ENCODE peak calls at places on chromosomes 11 and 22, in five cellular contexts. L, A, M, J and Z are unnamed samples.

GRCh38 chr22:49811014-49811791 is 16.5 kb downstream of the BRD1 start:
- DNase-seq in L (no peak), A (no peak), M (no peak), J (no peak), Z (no peak)

GRCh38 chr22:22523494-22523893 is 3.4 kb upstream of the ZNF280A start:
- DNase-seq in L (no peak), A (no peak), M (no peak), J (no peak), Z (peak; percentile 23)

GRCh38 chr11:11582261-11582701 is 39.5 kb downstream of the GALNT18 start:
- DNase-seq in L (no peak), A (no peak), M (no peak), J (no peak), Z (peak; percentile 36)

GRCh38 chr22:20237480-20238440 is 30.4 kb downstream of the RTN4R start:
- DNase-seq in L (no peak), A (no peak), M (no peak), J (no peak), Z (no peak)

GRCh38 chr11:19201737-19202605 is at the start of gene CSRP3:
- DNase-seq in L (no peak), A (peak; percentile 71), M (no peak), J (no peak), Z (no peak)

GRCh38 chr22:30079952-30080533 is at the start of gene HORMAD2:
- DNase-seq in L (peak; percentile 87), A (no peak), M (no peak), J (no peak), Z (no peak)

GRCh38 chr11:28529540-28530410 is 421.6 kb downstream of the METTL15 start:
- DNase-seq in L (no peak), A (no peak), M (no peak), J (no peak), Z (no peak)

GRCh38 chr22:42461511-42461910 is 29.3 kb upstream of the NFAM1 start:
- DNase-seq in L (no peak), A (no peak), M (no peak), J (no peak), Z (no peak)

GRCh38 chr11:92852203-92852602 is 117.2 kb upstream of the MTNR1B start:
- DNase-seq in L (no peak), A (no peak), M (no peak), J (no peak), Z (no peak)

GRCh38 chr11:78414321-78415051 is 3.1 kb downstream of the GAB2 start:
- DNase-seq in L (no peak), A (no peak), M (no peak), J (no peak), Z (no peak)

GRCh38 chr11:23471878-23472277 is 611.6 kb upstream of the CCDC179 start:
- DNase-seq in L (no peak), A (no peak), M (no peak), J (no peak), Z (no peak)

GRCh38 chr11:26584818-26585217 is 12.8 kb upstream of the MUC15 start:
- DNase-seq in L (no peak), A (no peak), M (no peak), J (no peak), Z (no peak)

GRCh38 chr11:111063711-111064110 is 181.8 kb upstream of the POU2AF2 start:
- DNase-seq in L (no peak), A (no peak), M (no peak), J (no peak), Z (no peak)

GRCh38 chr11:67404515-67405195 is 772 bp downstream of the TBC1D10C start:
- DNase-seq in L (no peak), A (no peak), M (no peak), J (no peak), Z (no peak)

GRCh38 chr22:24153353-24153752 is 27.9 kb upstream of the SUSD2 start:
- DNase-seq in L (no peak), A (no peak), M (no peak), J (no peak), Z (no peak)

GRCh38 chr22:38108561-38109319 is 1.7 kb downstream of the BAIAP2L2 start:
- DNase-seq in L (no peak), A (no peak), M (no peak), J (no peak), Z (no peak)
- TF ChIP-seq POLR2A in L (no peak), A (no peak), M (no peak), J (no peak), Z (no peak)

GRCh38 chr11:2398664-2399355 is 1.7 kb upstream of the TSSC4 start:
- DNase-seq in L (no peak), A (no peak), M (no peak), J (no peak), Z (no peak)
- TF ChIP-seq POLR2A in L (no peak), A (no peak), M (no peak), J (no peak), Z (no peak)

GRCh38 chr11:117231637-117232021 is 244 bp downstream of the PCSK7 start:
- DNase-seq in L (no peak), A (no peak), M (no peak), J (no peak), Z (no peak)

GRCh38 chr11:117229411-117229810 is 2.5 kb downstream of the PCSK7 start:
- DNase-seq in L (no peak), A (no peak), M (no peak), J (no peak), Z (no peak)

GRCh38 chr11:117230981-117231636 is 764 bp downstream of the PCSK7 start:
- DNase-seq in L (no peak), A (no peak), M (no peak), J (no peak), Z (no peak)

GRCh38 chr11:117229931-117230285 is 2.0 kb downstream of the PCSK7 start:
- DNase-seq in L (no peak), A (no peak), M (no peak), J (no peak), Z (peak; percentile 60)

GRCh38 chr11:117230286-117230961 is 1.4 kb downstream of the PCSK7 start:
- DNase-seq in L (no peak), A (no peak), M (no peak), J (peak; percentile 44), Z (no peak)
- TF ChIP-seq POLR2A in L (no peak), A (no peak), M (no peak), J (peak; percentile 24), Z (no peak)

GRCh38 chr11:35111171-35112055 is 27.6 kb upstream of the CD44 start:
- DNase-seq in L (no peak), A (no peak), M (peak; percentile 57), J (no peak), Z (no peak)
- TF ChIP-seq POLR2A in L (no peak), A (no peak), M (no peak), J (no peak), Z (no peak)

GRCh38 chr11:71483689-71484088 is 30.7 kb downstream of the NADSYN1 start:
- DNase-seq in L (no peak), A (no peak), M (no peak), J (no peak), Z (no peak)

GRCh38 chr11:71485063-71485399 is 32.0 kb downstream of the NADSYN1 start:
- DNase-seq in L (no peak), A (no peak), M (no peak), J (no peak), Z (no peak)

GRCh38 chr11:71482746-71483364 is 29.9 kb downstream of the NADSYN1 start:
- DNase-seq in L (no peak), A (no peak), M (no peak), J (no peak), Z (no peak)

GRCh38 chr11:71485466-71485865 is 32.5 kb downstream of the NADSYN1 start:
- DNase-seq in L (no peak), A (no peak), M (no peak), J (no peak), Z (no peak)

GRCh38 chr11:71484248-71485062 is 31.5 kb downstream of the NADSYN1 start:
- DNase-seq in L (no peak), A (no peak), M (no peak), J (no peak), Z (peak; percentile 72)
- TF ChIP-seq POLR2A in L (no peak), A (no peak), M (no peak), J (no peak), Z (no peak)